ENCODE peak calls at places on chromosomes 16 and 17, in five cellular contexts. H is PC-3; W is anterior cingulate cortex; C is WTC11; Y is stimulated activated CD4-positive, alpha-beta T cell treated with anti-CD3 and anti-CD28 coated beads, Interleukin-4, amount 100 ng/mL, for 48 hours. A is an unnamed sample.

GRCh38 chr17:47204722-47205418 is 4.3 kb upstream of the MYL4 start:
- DNase-seq in H (peak; percentile 26), W (no peak), C (no peak), Y (no peak), A (peak; percentile 50)

GRCh38 chr17:79160980-79161621 is 86.5 kb downstream of the ENGASE start:
- DNase-seq in H (peak; percentile 21), W (no peak), C (no peak), Y (no peak), A (no peak)

GRCh38 chr16:85330694-85331188 is 218.5 kb upstream of the CIBAR2 start:
- DNase-seq in H (peak; percentile 71), W (no peak), C (no peak), Y (no peak), A (peak; percentile 76)

GRCh38 chr17:61097786-61098185 is 301.9 kb upstream of the TBX2 start:
- DNase-seq in H (no peak), W (no peak), C (no peak), Y (no peak), A (no peak)

GRCh38 chr16:1335996-1336395 is 2.6 kb downstream of the BAIAP3 start:
- DNase-seq in H (no peak), W (peak; percentile 60), C (peak; percentile 61), Y (no peak), A (no peak)

GRCh38 chr16:90005956-90006663 is 13.1 kb downstream of the DBNDD1 start:
- DNase-seq in H (no peak), W (no peak), C (no peak), Y (no peak), A (no peak)

GRCh38 chr16:68698091-68698490 is 39.0 kb upstream of the CDH1 start:
- DNase-seq in H (no peak), W (no peak), C (no peak), Y (no peak), A (no peak)

GRCh38 chr17:16444258-16444886 is 29.0 kb downstream of the TRPV2 start:
- DNase-seq in H (peak; percentile 27), W (no peak), C (no peak), Y (no peak), A (no peak)

GRCh38 chr17:64778367-64779290 is 116.5 kb upstream of the SMURF2 start:
- DNase-seq in H (peak; percentile 40), W (no peak), C (peak; percentile 65), Y (no peak), A (no peak)

GRCh38 chr17:50939542-50939794 is 73.3 kb upstream of the TOB1 start:
- DNase-seq in H (no peak), W (no peak), C (no peak), Y (no peak), A (no peak)

GRCh38 chr16:30024451-30024850 is 1.5 kb downstream of the C16orf92 start:
- DNase-seq in H (no peak), W (no peak), C (no peak), Y (no peak), A (no peak)

GRCh38 chr17:17122781-17123483 is 80.7 kb downstream of the MPRIP start:
- DNase-seq in H (no peak), W (no peak), C (no peak), Y (no peak), A (no peak)